ENCODE peak calls at places on chromosomes 13 and 19, in six cellular contexts. L is AML-193, T is psoas muscle, D is activated T-cell treated with anti-CD3 and anti-CD28 coated beads for 1 hour, S is A549, Q is NCI-H2227 treated with DMSO at 0.1 percent for 48 hours. H is an unnamed sample.
A peak's percentile ranks its signal among the peaks of the same experiment; 100 is the strongest.

GRCh38 chr13:73656863-73657262 is 477.3 kb downstream of the KLF12 start:
- DNase-seq in D (no peak), S (no peak), L (no peak), Q (no peak), T (no peak), H (no peak)

GRCh38 chr19:54577334-54577733 is 3.7 kb downstream of the LILRA2 start:
- DNase-seq in Q (no peak), S (no peak), T (no peak), L (no peak), D (no peak), H (no peak)

GRCh38 chr13:59979589-59979988 is 184.1 kb downstream of the DIAPH3 start:
- DNase-seq in Q (no peak), L (no peak), D (no peak), T (no peak), S (no peak), H (no peak)

GRCh38 chr19:40672038-40672437 is 18.4 kb downstream of the NUMBL start:
- DNase-seq in D (no peak), T (no peak), L (no peak), Q (no peak), S (no peak), H (no peak)

GRCh38 chr13:27599845-27600553 is 20.3 kb downstream of the LNX2 start:
- DNase-seq in T (no peak), S (no peak), D (no peak), Q (no peak), L (no peak), H (peak; percentile 67)

GRCh38 chr13:99269627-99270252 is 11.6 kb upstream of the GPR18 start:
- DNase-seq in S (no peak), Q (peak; percentile 15), T (no peak), D (no peak), L (peak; percentile 90), H (peak; percentile 25)

GRCh38 chr19:16620018-16620417 is 8.0 kb downstream of the MED26 start:
- DNase-seq in S (no peak), D (no peak), Q (no peak), T (peak; percentile 40), L (no peak), H (no peak)

GRCh38 chr19:12670159-12670928 is 3.7 kb downstream of the WDR83 start:
- DNase-seq in L (no peak), Q (no peak), T (no peak), S (no peak), D (no peak), H (no peak)

GRCh38 chr13:49869514-49869913 is 66.6 kb downstream of the SPRYD7 start:
- DNase-seq in D (no peak), T (no peak), L (peak; percentile 6), S (no peak), Q (no peak), H (peak; percentile 53)

GRCh38 chr19:42272535-42272897 is 3.5 kb downstream of the CIC start:
- DNase-seq in Q (no peak), L (no peak), T (no peak), S (no peak), D (no peak), H (no peak)

GRCh38 chr19:39307822-39308530 is 11.8 kb downstream of the IFNL1 start:
- DNase-seq in L (no peak), D (no peak), S (no peak), T (no peak), Q (no peak), H (no peak)

GRCh38 chr13:30932481-30933333 is at the start of gene TEX26:
- DNase-seq in T (no peak), L (no peak), S (no peak), D (no peak), Q (no peak), H (no peak)

GRCh38 chr19:12800873-12801465 is 631 bp downstream of the PRDX2 start:
- DNase-seq in S (no peak), Q (no peak), T (peak; percentile 48), D (no peak), L (no peak), H (peak; percentile 27)

GRCh38 chr19:45404557-45405434 is at the start of gene PPP1R13L:
- DNase-seq in T (peak; percentile 78), S (peak; percentile 95), D (no peak), L (no peak), Q (peak; percentile 40), H (peak; percentile 76)

GRCh38 chr13:40146586-40147240 is 491.3 kb downstream of the COG6 start:
- DNase-seq in T (no peak), Q (no peak), S (no peak), D (no peak), L (no peak), H (no peak)

GRCh38 chr19:12834976-12835757 is 788 bp upstream of the RTBDN start:
- DNase-seq in D (no peak), Q (peak; percentile 41), S (no peak), L (no peak), T (no peak), H (no peak)

GRCh38 chr19:14997981-14998380 is 18.3 kb upstream of the SLC1A6 start:
- DNase-seq in L (no peak), S (no peak), Q (no peak), T (no peak), D (no peak), H (no peak)

GRCh38 chr13:29519921-29520320 is 75.6 kb downstream of the SLC7A1 start:
- DNase-seq in Q (no peak), L (no peak), D (no peak), T (no peak), S (no peak), H (no peak)

GRCh38 chr13:64074989-64075474 is 2659.4 kb upstream of the PCDH20 start:
- DNase-seq in L (no peak), Q (no peak), T (no peak), S (no peak), D (no peak), H (peak; percentile 7)

GRCh38 chr19:38003427-38004099 is 96.6 kb downstream of the SIPA1L3 start:
- DNase-seq in Q (peak; percentile 98), D (no peak), L (peak; percentile 12), S (no peak), T (peak; percentile 73), H (no peak)

GRCh38 chr19:28294395-28294794 is 918.6 kb downstream of the UQCRFS1 start:
- DNase-seq in T (no peak), Q (no peak), L (no peak), D (no peak), S (no peak), H (no peak)

GRCh38 chr13:88345171-88345847 is 674.1 kb downstream of the SLITRK5 start:
- DNase-seq in S (no peak), T (no peak), D (no peak), Q (no peak), L (no peak), H (no peak)

GRCh38 chr13:23715762-23716235 is 145.6 kb downstream of the TNFRSF19 start:
- DNase-seq in Q (no peak), T (no peak), L (no peak), D (no peak), S (no peak), H (peak; percentile 62)

GRCh38 chr19:35601971-35602370 is 10.6 kb upstream of the HAUS5 start:
- DNase-seq in T (no peak), L (no peak), D (no peak), S (no peak), Q (no peak), H (no peak)

GRCh38 chr19:46040125-46040524 is 677 bp downstream of the IGFL4 start:
- DNase-seq in S (no peak), L (no peak), Q (no peak), D (no peak), T (no peak), H (no peak)

GRCh38 chr13:112812306-112813034 is 122.6 kb downstream of the ATP11A start:
- DNase-seq in Q (no peak), L (no peak), T (no peak), S (no peak), D (no peak), H (no peak)

GRCh38 chr13:94765814-94766213 is 53.5 kb upstream of the SOX21 start:
- DNase-seq in L (no peak), D (no peak), Q (no peak), S (no peak), T (no peak), H (no peak)

GRCh38 chr13:27362064-27362751 is 62.2 kb upstream of the GTF3A start:
- DNase-seq in Q (peak; percentile 75), S (peak; percentile 81), D (peak; percentile 68), T (peak; percentile 84), L (peak; percentile 80), H (peak; percentile 68)

GRCh38 chr19:798415-799075 is 1.3 kb downstream of the PTBP1 start:
- DNase-seq in Q (no peak), L (no peak), D (no peak), T (peak; percentile 31), S (no peak), H (peak; percentile 43)

GRCh38 chr13:113801289-113801961 is 42.4 kb downstream of the TMEM255B start:
- DNase-seq in T (no peak), L (no peak), S (no peak), D (no peak), Q (no peak), H (no peak)